ENCODE peak calls at places on chromosomes 5 and 9, in seven cellular contexts. One of them, this sample, is unnamed.

GRCh38 chr5:108125771-108126511 is 256.0 kb downstream of the FBXL17 start:
- DNase-seq in posterior vena cava: no peak
- DNase-seq in stimulated activated CD8-positive, alpha-beta memory T cell treated with anti-CD3 and anti-CD28 coated beads, Interleukin-7, amount 100 ng/mL, for 1 hour: no peak
- DNase-seq in dorsolateral prefrontal cortex: no peak
- DNase-seq in spleen: no peak
- DNase-seq in naive thymus-derived CD8-positive, alpha-beta T cell: no peak
- DNase-seq in iris pigment epithelial cell: no peak
- DNase-seq in this sample: no peak

GRCh38 chr5:390571-391491 is 52.1 kb upstream of the EXOC3 start:
- DNase-seq in naive thymus-derived CD8-positive, alpha-beta T cell: peak; percentile 8
- DNase-seq in dorsolateral prefrontal cortex: peak; percentile 11
- DNase-seq in posterior vena cava: peak; percentile 42
- DNase-seq in iris pigment epithelial cell: no peak
- DNase-seq in stimulated activated CD8-positive, alpha-beta memory T cell treated with anti-CD3 and anti-CD28 coated beads, Interleukin-7, amount 100 ng/mL, for 1 hour: no peak
- DNase-seq in spleen: no peak
- DNase-seq in this sample: no peak

GRCh38 chr5:142767178-142767577 is 3.0 kb upstream of the ARHGAP26 start:
- DNase-seq in spleen: no peak
- DNase-seq in stimulated activated CD8-positive, alpha-beta memory T cell treated with anti-CD3 and anti-CD28 coated beads, Interleukin-7, amount 100 ng/mL, for 1 hour: no peak
- DNase-seq in iris pigment epithelial cell: no peak
- DNase-seq in naive thymus-derived CD8-positive, alpha-beta T cell: no peak
- DNase-seq in posterior vena cava: no peak
- DNase-seq in dorsolateral prefrontal cortex: no peak
- DNase-seq in this sample: no peak

GRCh38 chr9:99299214-99300102 is 77.4 kb downstream of the SEC61B start:
- DNase-seq in iris pigment epithelial cell: peak; percentile 78
- DNase-seq in dorsolateral prefrontal cortex: no peak
- DNase-seq in stimulated activated CD8-positive, alpha-beta memory T cell treated with anti-CD3 and anti-CD28 coated beads, Interleukin-7, amount 100 ng/mL, for 1 hour: no peak
- DNase-seq in naive thymus-derived CD8-positive, alpha-beta T cell: no peak
- DNase-seq in posterior vena cava: no peak
- DNase-seq in spleen: no peak
- DNase-seq in this sample: no peak

GRCh38 chr9:130172161-130172857 is at the start of gene NCS1:
- DNase-seq in stimulated activated CD8-positive, alpha-beta memory T cell treated with anti-CD3 and anti-CD28 coated beads, Interleukin-7, amount 100 ng/mL, for 1 hour: no peak
- DNase-seq in iris pigment epithelial cell: peak; percentile 72
- DNase-seq in posterior vena cava: peak; percentile 93
- DNase-seq in naive thymus-derived CD8-positive, alpha-beta T cell: no peak
- DNase-seq in spleen: no peak
- DNase-seq in dorsolateral prefrontal cortex: peak; percentile 64
- DNase-seq in this sample: peak; percentile 45

GRCh38 chr9:95419444-95419843 is 97.3 kb downstream of the PTCH1 start:
- DNase-seq in posterior vena cava: no peak
- DNase-seq in stimulated activated CD8-positive, alpha-beta memory T cell treated with anti-CD3 and anti-CD28 coated beads, Interleukin-7, amount 100 ng/mL, for 1 hour: no peak
- DNase-seq in naive thymus-derived CD8-positive, alpha-beta T cell: no peak
- DNase-seq in dorsolateral prefrontal cortex: no peak
- DNase-seq in iris pigment epithelial cell: no peak
- DNase-seq in spleen: no peak
- DNase-seq in this sample: no peak

GRCh38 chr5:172616136-172616535 is 24.9 kb upstream of the NEURL1B start:
- DNase-seq in dorsolateral prefrontal cortex: no peak
- DNase-seq in naive thymus-derived CD8-positive, alpha-beta T cell: no peak
- DNase-seq in stimulated activated CD8-positive, alpha-beta memory T cell treated with anti-CD3 and anti-CD28 coated beads, Interleukin-7, amount 100 ng/mL, for 1 hour: no peak
- DNase-seq in posterior vena cava: no peak
- DNase-seq in iris pigment epithelial cell: no peak
- DNase-seq in spleen: no peak
- DNase-seq in this sample: no peak

GRCh38 chr9:34611251-34611810 is 566 bp downstream of the RPP25L start:
- DNase-seq in naive thymus-derived CD8-positive, alpha-beta T cell: no peak
- DNase-seq in iris pigment epithelial cell: no peak
- DNase-seq in posterior vena cava: no peak
- DNase-seq in stimulated activated CD8-positive, alpha-beta memory T cell treated with anti-CD3 and anti-CD28 coated beads, Interleukin-7, amount 100 ng/mL, for 1 hour: no peak
- DNase-seq in dorsolateral prefrontal cortex: no peak
- DNase-seq in spleen: no peak
- DNase-seq in this sample: no peak

GRCh38 chr5:102975040-102975439 is 144.9 kb downstream of the GIN1 start:
- DNase-seq in naive thymus-derived CD8-positive, alpha-beta T cell: no peak
- DNase-seq in spleen: no peak
- DNase-seq in iris pigment epithelial cell: no peak
- DNase-seq in dorsolateral prefrontal cortex: no peak
- DNase-seq in stimulated activated CD8-positive, alpha-beta memory T cell treated with anti-CD3 and anti-CD28 coated beads, Interleukin-7, amount 100 ng/mL, for 1 hour: no peak
- DNase-seq in posterior vena cava: no peak
- DNase-seq in this sample: no peak

GRCh38 chr9:135655317-135656003 is 7.6 kb upstream of the LCN9 start:
- DNase-seq in posterior vena cava: no peak
- DNase-seq in naive thymus-derived CD8-positive, alpha-beta T cell: no peak
- DNase-seq in iris pigment epithelial cell: no peak
- DNase-seq in stimulated activated CD8-positive, alpha-beta memory T cell treated with anti-CD3 and anti-CD28 coated beads, Interleukin-7, amount 100 ng/mL, for 1 hour: no peak
- DNase-seq in spleen: no peak
- DNase-seq in dorsolateral prefrontal cortex: no peak
- DNase-seq in this sample: no peak

GRCh38 chr5:565782-566445 is 41.7 kb upstream of the SLC9A3 start:
- DNase-seq in posterior vena cava: peak; percentile 79
- DNase-seq in iris pigment epithelial cell: peak; percentile 40
- DNase-seq in naive thymus-derived CD8-positive, alpha-beta T cell: no peak
- DNase-seq in stimulated activated CD8-positive, alpha-beta memory T cell treated with anti-CD3 and anti-CD28 coated beads, Interleukin-7, amount 100 ng/mL, for 1 hour: no peak
- DNase-seq in spleen: no peak
- DNase-seq in dorsolateral prefrontal cortex: no peak
- DNase-seq in this sample: peak; percentile 7

GRCh38 chr9:137715321-137715720 is 96.5 kb downstream of the EHMT1 start:
- DNase-seq in stimulated activated CD8-positive, alpha-beta memory T cell treated with anti-CD3 and anti-CD28 coated beads, Interleukin-7, amount 100 ng/mL, for 1 hour: no peak
- DNase-seq in iris pigment epithelial cell: no peak
- DNase-seq in dorsolateral prefrontal cortex: no peak
- DNase-seq in posterior vena cava: no peak
- DNase-seq in spleen: no peak
- DNase-seq in naive thymus-derived CD8-positive, alpha-beta T cell: no peak
- DNase-seq in this sample: no peak

GRCh38 chr9:109372246-109372645 is 51.4 kb upstream of the EPB41L4B start:
- DNase-seq in spleen: no peak
- DNase-seq in naive thymus-derived CD8-positive, alpha-beta T cell: no peak
- DNase-seq in dorsolateral prefrontal cortex: no peak
- DNase-seq in stimulated activated CD8-positive, alpha-beta memory T cell treated with anti-CD3 and anti-CD28 coated beads, Interleukin-7, amount 100 ng/mL, for 1 hour: no peak
- DNase-seq in iris pigment epithelial cell: no peak
- DNase-seq in posterior vena cava: no peak
- DNase-seq in this sample: no peak

GRCh38 chr5:43014522-43014921 is 25.6 kb downstream of the ANXA2R start:
- DNase-seq in naive thymus-derived CD8-positive, alpha-beta T cell: no peak
- DNase-seq in spleen: no peak
- DNase-seq in stimulated activated CD8-positive, alpha-beta memory T cell treated with anti-CD3 and anti-CD28 coated beads, Interleukin-7, amount 100 ng/mL, for 1 hour: no peak
- DNase-seq in dorsolateral prefrontal cortex: no peak
- DNase-seq in posterior vena cava: no peak
- DNase-seq in iris pigment epithelial cell: no peak
- DNase-seq in this sample: no peak

GRCh38 chr5:142671801-142672200 is 14.1 kb downstream of the FGF1 start:
- DNase-seq in naive thymus-derived CD8-positive, alpha-beta T cell: no peak
- DNase-seq in dorsolateral prefrontal cortex: no peak
- DNase-seq in spleen: no peak
- DNase-seq in posterior vena cava: no peak
- DNase-seq in iris pigment epithelial cell: peak; percentile 85
- DNase-seq in stimulated activated CD8-positive, alpha-beta memory T cell treated with anti-CD3 and anti-CD28 coated beads, Interleukin-7, amount 100 ng/mL, for 1 hour: no peak
- DNase-seq in this sample: no peak

GRCh38 chr5:171750316-171750788 is 35.3 kb upstream of the SMIM23 start:
- DNase-seq in dorsolateral prefrontal cortex: no peak
- DNase-seq in posterior vena cava: peak; percentile 88
- DNase-seq in spleen: no peak
- DNase-seq in stimulated activated CD8-positive, alpha-beta memory T cell treated with anti-CD3 and anti-CD28 coated beads, Interleukin-7, amount 100 ng/mL, for 1 hour: no peak
- DNase-seq in naive thymus-derived CD8-positive, alpha-beta T cell: no peak
- DNase-seq in iris pigment epithelial cell: peak; percentile 8
- DNase-seq in this sample: no peak

GRCh38 chr9:133572821-133573361 is 36.3 kb downstream of the FAM163B start:
- DNase-seq in posterior vena cava: no peak
- DNase-seq in dorsolateral prefrontal cortex: peak; percentile 83
- DNase-seq in stimulated activated CD8-positive, alpha-beta memory T cell treated with anti-CD3 and anti-CD28 coated beads, Interleukin-7, amount 100 ng/mL, for 1 hour: no peak
- DNase-seq in spleen: no peak
- DNase-seq in iris pigment epithelial cell: no peak
- DNase-seq in naive thymus-derived CD8-positive, alpha-beta T cell: no peak
- DNase-seq in this sample: no peak